ENCODE peak calls at places on chromosomes 6 and 20, in five cellular contexts. E is stomach; S is Peyer's patch; T is CD4-positive, CD25-positive, alpha-beta regulatory T cell; F is H1. C is an unnamed sample.

GRCh38 chr20:51612896-51613295 is 70.4 kb upstream of the NFATC2 start:
- DNase-seq in S (no peak), E (no peak), F (no peak), T (no peak), C (no peak)

GRCh38 chr6:21045135-21045616 is 510.9 kb downstream of the CDKAL1 start:
- DNase-seq in T (no peak), F (no peak), S (no peak), E (no peak), C (no peak)

GRCh38 chr20:18705490-18705889 is 108.1 kb upstream of the SCP2D1 start:
- DNase-seq in T (no peak), S (no peak), F (no peak), E (no peak), C (no peak)

GRCh38 chr6:20705741-20706140 is 171.5 kb downstream of the CDKAL1 start:
- DNase-seq in S (no peak), F (no peak), E (no peak), T (no peak), C (no peak)

GRCh38 chr6:46325561-46326525 is 155.1 kb upstream of the ENPP5 start:
- DNase-seq in S (no peak), T (no peak), E (no peak), F (peak; percentile 47), C (peak; percentile 56)

GRCh38 chr20:25280574-25281535 is 33.0 kb downstream of the PYGB start:
- DNase-seq in S (no peak), T (no peak), E (peak; percentile 7), F (peak; percentile 41), C (no peak)

GRCh38 chr20:59104848-59105247 is 58.8 kb upstream of the ZNF831 start:
- DNase-seq in S (no peak), T (no peak), E (no peak), F (no peak), C (no peak)

GRCh38 chr6:21771626-21772320 is 178.2 kb downstream of the SOX4 start:
- DNase-seq in S (no peak), E (no peak), T (no peak), F (no peak), C (peak; percentile 90)

GRCh38 chr6:46715106-46715505 is 20.1 kb downstream of the PLA2G7 start:
- DNase-seq in T (no peak), E (no peak), F (no peak), S (no peak), C (no peak)

GRCh38 chr20:326645-327031 is 1.3 kb downstream of the SOX12 start:
- DNase-seq in T (no peak), S (no peak), E (peak; percentile 31), F (no peak), C (no peak)

GRCh38 chr20:53550590-53551187 is 43.0 kb downstream of the ZNF217 start:
- DNase-seq in E (no peak), S (no peak), F (no peak), T (no peak), C (no peak)

GRCh38 chr6:13012977-13013680 is 296.6 kb downstream of the PHACTR1 start:
- DNase-seq in F (peak; percentile 82), S (no peak), T (no peak), E (peak; percentile 53), C (peak; percentile 9)

GRCh38 chr6:18216411-18216810 is 47.9 kb downstream of the DEK start:
- DNase-seq in S (no peak), T (no peak), F (no peak), E (no peak), C (no peak)

GRCh38 chr6:109441069-109441816 is 719 bp downstream of the SMPD2 start:
- DNase-seq in S (peak; percentile 58), F (peak; percentile 73), T (no peak), E (peak; percentile 51), C (peak; percentile 61)

GRCh38 chr6:35058827-35059522 is 82.2 kb downstream of the TCP11 start:
- DNase-seq in T (no peak), S (no peak), F (no peak), E (peak; percentile 45), C (no peak)

GRCh38 chr6:108152446-108152845 is 13.4 kb upstream of the NR2E1 start:
- DNase-seq in S (no peak), E (no peak), F (no peak), T (no peak), C (no peak)

GRCh38 chr6:78492351-78493010 is 374.9 kb upstream of the IRAK1BP1 start:
- DNase-seq in S (no peak), F (no peak), E (no peak), T (no peak), C (no peak)

GRCh38 chr6:36897629-36898028 is 11.9 kb downstream of the C6orf89 start:
- DNase-seq in T (no peak), E (no peak), F (no peak), S (no peak), C (no peak)

GRCh38 chr20:46400828-46401477 is 5.5 kb downstream of the ELMO2 start:
- DNase-seq in S (no peak), F (no peak), E (no peak), T (peak; percentile 8), C (peak; percentile 14)

GRCh38 chr6:65937982-65938381 is 231.0 kb upstream of the EYS start:
- DNase-seq in E (no peak), S (no peak), F (no peak), T (no peak), C (no peak)

GRCh38 chr6:136127856-136128255 is 122.3 kb downstream of the MTFR2 start:
- DNase-seq in T (no peak), F (no peak), E (no peak), S (no peak), C (no peak)

GRCh38 chr20:5720696-5721095 is 29.5 kb upstream of the SHLD1 start:
- DNase-seq in F (no peak), T (no peak), S (no peak), E (no peak), C (no peak)

GRCh38 chr6:13953061-13953705 is 28.4 kb downstream of the RNF182 start:
- DNase-seq in E (no peak), F (no peak), S (no peak), T (no peak), C (peak; percentile 24)

GRCh38 chr20:2816583-2817340 is 598 bp downstream of the TMEM239 start:
- DNase-seq in E (no peak), T (no peak), F (peak; percentile 66), S (no peak), C (no peak)

GRCh38 chr6:3820563-3820962 is 28.6 kb upstream of the FAM50B start:
- DNase-seq in S (no peak), T (no peak), F (no peak), E (no peak), C (no peak)

GRCh38 chr6:157885211-157885788 is 62.3 kb downstream of the SNX9 start:
- DNase-seq in S (peak; percentile 44), T (peak; percentile 63), F (no peak), E (no peak), C (no peak)

GRCh38 chr6:26207248-26207801 is 120.1 kb downstream of the HFE start:
- DNase-seq in S (no peak), E (no peak), F (no peak), T (no peak), C (no peak)

GRCh38 chr6:8006208-8006607 is 58.0 kb downstream of the BLOC1S5 start:
- DNase-seq in S (no peak), F (no peak), T (no peak), E (no peak), C (peak; percentile 46)

GRCh38 chr6:24440897-24441598 is 38.3 kb downstream of the MRS2 start:
- DNase-seq in T (no peak), S (no peak), E (no peak), F (no peak), C (no peak)

DNA sequence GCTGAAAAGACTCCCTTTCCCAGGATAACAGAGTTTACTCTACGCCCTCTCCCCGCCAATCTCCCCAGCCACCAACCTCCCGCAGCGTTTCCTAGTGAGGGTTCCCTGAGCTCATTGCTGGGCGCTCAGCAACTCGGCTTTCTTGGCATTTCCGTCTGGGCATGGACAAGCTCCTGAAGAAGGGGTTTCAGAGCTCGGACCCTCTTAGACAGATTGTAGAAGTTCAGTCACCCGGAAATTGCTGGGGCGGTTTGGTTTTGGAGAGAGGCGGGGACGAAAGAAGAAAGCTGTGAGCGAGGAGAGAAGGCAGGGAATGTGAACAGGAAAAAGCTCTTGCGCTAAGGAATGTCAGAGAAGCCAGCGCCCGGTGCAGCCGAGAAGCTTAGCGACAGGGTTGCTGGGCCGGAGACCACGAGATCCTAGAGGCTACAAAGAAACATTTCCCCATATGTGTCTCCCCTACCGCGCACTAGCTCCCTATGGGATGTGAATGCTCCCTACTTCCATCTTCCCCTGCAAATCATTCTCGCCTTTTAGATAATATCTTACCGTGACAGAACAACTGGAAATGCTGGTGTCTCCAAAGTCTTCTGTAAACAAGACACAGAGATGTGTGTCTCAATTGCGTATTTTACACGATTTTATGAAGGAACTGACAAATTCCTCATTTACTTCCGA is 15.8 kb downstream of the POM121L2 start:
- DNase-seq in S (no peak), F (peak; percentile 69), T (no peak), E (no peak), C (peak; percentile 73)
- H3K9me3 ChIP-seq in S (peaks cover 3% of the 10 kb centered on the region), F (no peaks in the 10 kb centered on the region), T (peaks cover 33% of the 10 kb centered on the region), E (no peaks in the 10 kb centered on the region), C (no peaks in the 10 kb centered on the region)

GRCh38 chr20:32474009-32474716 is 111.0 kb downstream of the NOL4L start:
- DNase-seq in T (no peak), F (no peak), S (no peak), E (no peak), C (no peak)

GRCh38 chr20:32474717-32474966 is 110.5 kb downstream of the NOL4L start:
- DNase-seq in E (no peak), F (no peak), T (no peak), S (no peak), C (no peak)

GRCh38 chr20:32473231-32474008 is 111.7 kb downstream of the NOL4L start:
- DNase-seq in E (no peak), F (no peak), T (no peak), S (no peak), C (no peak)

GRCh38 chr20:32476684-32477593 is 108.2 kb downstream of the NOL4L start:
- DNase-seq in E (no peak), S (no peak), T (no peak), F (no peak), C (no peak)

GRCh38 chr20:32474967-32475819 is 109.9 kb downstream of the NOL4L start:
- DNase-seq in F (peak; percentile 65), S (peak; percentile 37), E (peak; percentile 90), T (no peak), C (no peak)
- H3K27ac ChIP-seq in F (peak overlapping the region; percentile 68), S (peak overlapping the region; percentile 71), E (peak overlapping the region; percentile 81), T (peak overlapping the region; percentile 49), C (no peak overlapping the region)

GRCh38 chr6:133467231-133467981 is 226.2 kb downstream of the EYA4 start:
- DNase-seq in F (no peak), T (no peak), S (no peak), E (no peak), C (no peak)
- H3K9me3 ChIP-seq in F (no peaks in the 10 kb centered on the region), T (no peaks in the 10 kb centered on the region), S (no peaks in the 10 kb centered on the region), E (no peaks in the 10 kb centered on the region), C (no peaks in the 10 kb centered on the region)

GRCh38 chr6:170286934-170287265 is 4.0 kb downstream of the DLL1 start:
- DNase-seq in F (no peak), E (no peak), T (no peak), S (no peak), C (no peak)
- H3K27ac ChIP-seq in F (no peak overlapping the region), E (peak overlapping the region; percentile 5), T (no peak overlapping the region), S (no peak overlapping the region), C (no peak overlapping the region)

DNA sequence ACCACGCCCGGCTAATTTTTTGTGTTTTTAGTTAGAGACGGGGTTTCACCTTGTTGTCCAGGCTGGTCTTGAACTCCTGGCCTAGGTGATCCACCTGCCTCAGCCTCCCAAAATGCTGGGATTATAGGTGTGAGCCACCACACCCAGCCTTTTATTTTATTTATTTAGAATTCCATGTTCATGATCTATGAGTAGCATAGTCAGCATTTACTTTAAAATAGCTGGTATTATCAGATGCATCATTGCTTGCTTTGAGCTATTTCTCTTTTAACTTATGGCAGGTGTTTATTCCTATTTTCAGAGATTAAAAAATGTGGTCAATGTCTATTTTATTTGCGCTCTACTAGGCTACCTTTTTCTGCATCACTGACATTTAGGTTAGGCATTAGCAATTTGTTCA is 152.0 kb downstream of the UTRN start:
- DNase-seq in F (no peak), E (no peak), T (no peak), S (no peak), C (no peak)
- H3K9me3 ChIP-seq in F (peaks cover 29% of the 10 kb centered on the region), E (no peaks in the 10 kb centered on the region), T (peaks cover 5% of the 10 kb centered on the region), S (no peaks in the 10 kb centered on the region), C (no peaks in the 10 kb centered on the region)